ENCODE peak calls at places on chromosomes 6 and 20, in nine cellular contexts. P, T, R, C, O, Y, K, L and M are unnamed samples.

GRCh38 chr6:167574431-167575097 is 249.7 kb downstream of the TTLL2 start:
- DNase-seq in P (no peak), T (peak), R (peak), C (no peak), O (no peak), Y (no peak), K (no peak), L (no peak), M (peak)

GRCh38 chr20:2114990-2115681 is 13.5 kb downstream of the STK35 start:
- DNase-seq in P (peak), T (no peak), R (peak), C (no peak), O (peak), Y (no peak), K (no peak), L (no peak), M (no peak)

GRCh38 chr6:10528170-10528981 is 7.2 kb downstream of the GCNT2 start:
- DNase-seq in P (peak), T (no peak), R (no peak), C (no peak), O (peak), Y (peak), K (no peak), L (no peak), M (peak)

GRCh38 chr6:100346203-100346602 is 118.5 kb downstream of the SIM1 start:
- DNase-seq in P (peak), T (no peak), R (no peak), C (no peak), O (no peak), Y (no peak), K (no peak), L (no peak), M (no peak)

GRCh38 chr6:32627831-32628230 is 9.4 kb upstream of the HLA-DQA1 start:
- DNase-seq in P (peak), T (no peak), R (peak), C (no peak), O (peak), Y (no peak), K (no peak), L (no peak), M (no peak)

GRCh38 chr6:104789770-104790190 is 69.9 kb downstream of the HACE1 start:
- DNase-seq in P (peak), T (no peak), R (peak), C (no peak), O (peak), Y (no peak), K (no peak), L (peak), M (no peak)

GRCh38 chr6:135851442-135852271 is at the start of gene PDE7B:
- DNase-seq in P (peak), T (peak), R (peak), C (peak), O (peak), Y (peak), K (peak), L (peak), M (peak)

GRCh38 chr6:13404892-13405254 is 76.5 kb upstream of the TBC1D7 start:
- DNase-seq in P (no peak), T (no peak), R (no peak), C (no peak), O (no peak), Y (no peak), K (no peak), L (no peak), M (no peak)

GRCh38 chr6:146833157-146833556 is 234.4 kb downstream of the ADGB start:
- DNase-seq in P (no peak), T (no peak), R (no peak), C (no peak), O (no peak), Y (no peak), K (no peak), L (no peak), M (no peak)

GRCh38 chr6:31736768-31737314 is 511 bp upstream of the CLIC1 start:
- DNase-seq in P (no peak), T (no peak), R (no peak), C (no peak), O (no peak), Y (no peak), K (no peak), L (no peak), M (no peak)

GRCh38 chr6:113927001-113927400 is 43.9 kb downstream of the HDAC2 start:
- DNase-seq in P (no peak), T (no peak), R (no peak), C (no peak), O (no peak), Y (no peak), K (no peak), L (no peak), M (no peak)

GRCh38 chr20:48523191-48523757 is 304.5 kb downstream of the PREX1 start:
- DNase-seq in P (peak), T (no peak), R (peak), C (no peak), O (peak), Y (peak), K (no peak), L (no peak), M (no peak)

GRCh38 chr6:128696651-128697391 is 176.4 kb upstream of the PTPRK start:
- DNase-seq in P (peak), T (no peak), R (peak), C (no peak), O (peak), Y (no peak), K (no peak), L (no peak), M (no peak)

GRCh38 chr20:62066983-62067433 is 1.3 kb upstream of the TAF4 start:
- DNase-seq in P (peak), T (no peak), R (peak), C (no peak), O (no peak), Y (no peak), K (no peak), L (no peak), M (no peak)

GRCh38 chr6:152723398-152723797 is 25.7 kb downstream of the MYCT1 start:
- DNase-seq in P (peak), T (no peak), R (peak), C (no peak), O (no peak), Y (no peak), K (no peak), L (no peak), M (no peak)

GRCh38 chr6:5813625-5814027 is 193.1 kb downstream of the NRN1 start:
- DNase-seq in P (no peak), T (no peak), R (no peak), C (no peak), O (no peak), Y (no peak), K (no peak), L (no peak), M (no peak)

GRCh38 chr6:140490086-140490485 is 1115.6 kb upstream of the CITED2 start:
- DNase-seq in P (peak), T (no peak), R (peak), C (no peak), O (no peak), Y (no peak), K (no peak), L (no peak), M (no peak)

GRCh38 chr20:53283597-53283996 is 310.0 kb downstream of the ZNF217 start:
- DNase-seq in P (no peak), T (no peak), R (no peak), C (no peak), O (no peak), Y (no peak), K (no peak), L (no peak), M (no peak)

GRCh38 chr6:132708002-132708401 is 5.9 kb downstream of the VNN1 start:
- DNase-seq in P (no peak), T (no peak), R (no peak), C (no peak), O (no peak), Y (no peak), K (no peak), L (no peak), M (no peak)

GRCh38 chr20:4091332-4092135 is 76.2 kb upstream of the RNF24 start:
- DNase-seq in P (peak), T (no peak), R (peak), C (no peak), O (peak), Y (peak), K (peak), L (peak), M (peak)

GRCh38 chr6:26215200-26216014 is 128.2 kb downstream of the HFE start:
- DNase-seq in P (peak), T (no peak), R (peak), C (no peak), O (peak), Y (no peak), K (no peak), L (no peak), M (no peak)

GRCh38 chr6:169254456-169255316 is 1.0 kb upstream of the THBS2 start:
- DNase-seq in P (no peak), T (no peak), R (no peak), C (no peak), O (no peak), Y (no peak), K (no peak), L (no peak), M (no peak)

GRCh38 chr20:2838170-2838797 is 2.2 kb downstream of the PCED1A start:
- DNase-seq in P (no peak), T (no peak), R (no peak), C (no peak), O (no peak), Y (no peak), K (no peak), L (no peak), M (no peak)

GRCh38 chr6:163170294-163170883 is 244.1 kb upstream of the QKI start:
- DNase-seq in P (no peak), T (no peak), R (peak), C (no peak), O (peak), Y (no peak), K (no peak), L (no peak), M (peak)

GRCh38 chr6:39430968-39431523 is 108.5 kb upstream of the KCNK16 start:
- DNase-seq in P (peak), T (peak), R (no peak), C (peak), O (peak), Y (no peak), K (no peak), L (no peak), M (peak)

GRCh38 chr6:113734886-113735481 is 122.2 kb upstream of the MARCKS start:
- DNase-seq in P (peak), T (no peak), R (peak), C (no peak), O (peak), Y (no peak), K (no peak), L (no peak), M (no peak)